ENCODE peak calls at places on chromosomes 11 and 22, in nine cellular contexts. S, F, Q, X, Z, K, L, W and J are unnamed samples.

GRCh38 chr22:42347281-42347824 is 76.9 kb upstream of the TCF20 start:
- DNase-seq in S (no peak), F (no peak), Q (no peak), X (no peak), Z (no peak), K (no peak), L (no peak), W (no peak), J (no peak)

GRCh38 chr11:125315088-125315740 is 150.7 kb downstream of the PKNOX2 start:
- DNase-seq in S (peak), F (no peak), Q (no peak), X (no peak), Z (no peak), K (peak), L (no peak), W (no peak), J (no peak)

GRCh38 chr22:33837806-33838205 is 82.5 kb downstream of the LARGE1 start:
- DNase-seq in S (no peak), F (no peak), Q (no peak), X (no peak), Z (no peak), K (no peak), L (no peak), W (no peak), J (no peak)

GRCh38 chr11:129723146-129723963 is 92.3 kb upstream of the TMEM45B start:
- DNase-seq in S (no peak), F (no peak), Q (no peak), X (no peak), Z (no peak), K (peak), L (no peak), W (no peak), J (no peak)

GRCh38 chr11:78694152-78694551 is 119.5 kb upstream of the NARS2 start:
- DNase-seq in S (no peak), F (no peak), Q (no peak), X (no peak), Z (no peak), K (no peak), L (no peak), W (no peak), J (no peak)

GRCh38 chr11:71499125-71499524 is 27.9 kb upstream of the KRTAP5-7 start:
- DNase-seq in S (no peak), F (no peak), Q (no peak), X (no peak), Z (no peak), K (no peak), L (no peak), W (no peak), J (no peak)

GRCh38 chr11:122981388-122982264 is at the start of gene BSX:
- DNase-seq in S (peak), F (no peak), Q (peak), X (peak), Z (no peak), K (peak), L (peak), W (peak), J (no peak)

GRCh38 chr11:2390871-2391662 is 9.5 kb upstream of the TSSC4 start:
- DNase-seq in S (no peak), F (no peak), Q (no peak), X (no peak), Z (peak), K (peak), L (no peak), W (peak), J (peak)

GRCh38 chr11:34507156-34507555 is 6.4 kb downstream of the ELF5 start:
- DNase-seq in S (no peak), F (no peak), Q (no peak), X (no peak), Z (no peak), K (no peak), L (no peak), W (no peak), J (no peak)

GRCh38 chr11:66247801-66248200 is 20.6 kb upstream of the RAB1B start:
- DNase-seq in S (no peak), F (no peak), Q (no peak), X (no peak), Z (no peak), K (no peak), L (no peak), W (no peak), J (no peak)

GRCh38 chr11:62560566-62561103 is 13.1 kb downstream of the EEF1G start:
- DNase-seq in S (peak), F (peak), Q (peak), X (peak), Z (peak), K (peak), L (peak), W (peak), J (no peak)
- H3K27ac ChIP-seq in S (peak), F (peak), Q (peak), X (peak), Z (peak), K (peak), L (peak), W (peak), J (no peak)

GRCh38 chr11:20048707-20049106 is 111.6 kb downstream of the DBX1 start:
- DNase-seq in S (no peak), F (no peak), Q (no peak), X (no peak), Z (no peak), K (no peak), L (no peak), W (no peak), J (no peak)

GRCh38 chr11:20050048-20050447 is 110.2 kb downstream of the DBX1 start:
- DNase-seq in S (no peak), F (no peak), Q (no peak), X (no peak), Z (no peak), K (no peak), L (no peak), W (peak), J (no peak)

GRCh38 chr11:20047755-20048154 is 112.5 kb downstream of the DBX1 start:
- DNase-seq in S (no peak), F (no peak), Q (no peak), X (no peak), Z (no peak), K (no peak), L (no peak), W (no peak), J (no peak)

GRCh38 chr11:20048246-20048645 is 112.0 kb downstream of the DBX1 start:
- DNase-seq in S (no peak), F (no peak), Q (no peak), X (no peak), Z (no peak), K (no peak), L (no peak), W (no peak), J (no peak)

GRCh38 chr11:20049231-20049630 is 111.0 kb downstream of the DBX1 start:
- DNase-seq in S (peak), F (no peak), Q (no peak), X (no peak), Z (no peak), K (no peak), L (no peak), W (no peak), J (no peak)
- H3K27ac ChIP-seq in S (peak), F (peak), Q (no peak), X (no peak), Z (no peak), K (no peak), L (no peak), W (no peak), J (no peak)

DNA sequence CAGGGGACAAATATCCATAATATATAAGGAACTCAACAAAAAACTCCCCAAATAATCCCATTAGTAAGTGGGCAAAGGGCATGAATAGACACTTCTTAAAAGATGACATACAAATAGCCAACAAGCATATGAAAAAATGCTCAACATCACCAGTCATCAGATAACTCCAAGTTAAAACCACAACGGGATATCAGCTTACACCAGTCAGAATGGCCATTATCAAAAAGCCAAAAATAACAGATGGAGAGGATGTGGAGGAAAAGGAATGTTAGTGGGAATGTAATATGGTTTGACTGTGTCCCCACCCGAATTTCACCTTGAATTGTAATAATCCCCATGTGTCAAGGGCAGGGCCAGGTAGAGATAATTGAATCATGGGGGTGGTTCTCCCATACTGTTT is 350.1 kb downstream of the GUCY1A2 start:
- DNase-seq in S (no peak), F (no peak), Q (no peak), X (no peak), Z (peak), K (no peak), L (no peak), W (no peak), J (no peak)
- H3K27ac ChIP-seq in S (no peak), F (no peak), Q (no peak), X (no peak), Z (no peak), K (no peak), L (no peak), W (no peak), J (no peak)

GRCh38 chr11:69918231-69918937 is 99.2 kb upstream of the FGF3 start:
- DNase-seq in S (peak), F (peak), Q (no peak), X (no peak), Z (no peak), K (peak), L (peak), W (no peak), J (no peak)

GRCh38 chr11:69915501-69916250 is 96.5 kb upstream of the FGF3 start:
- DNase-seq in S (peak), F (peak), Q (no peak), X (no peak), Z (no peak), K (peak), L (peak), W (peak), J (no peak)

GRCh38 chr11:69915151-69915500 is 95.9 kb upstream of the FGF3 start:
- DNase-seq in S (no peak), F (no peak), Q (no peak), X (no peak), Z (no peak), K (no peak), L (no peak), W (no peak), J (no peak)

GRCh38 chr11:69917529-69917928 is 98.3 kb upstream of the FGF3 start:
- DNase-seq in S (no peak), F (no peak), Q (no peak), X (no peak), Z (no peak), K (no peak), L (no peak), W (no peak), J (no peak)

GRCh38 chr11:69916806-69917387 is 97.7 kb upstream of the FGF3 start:
- DNase-seq in S (peak), F (no peak), Q (no peak), X (no peak), Z (no peak), K (no peak), L (no peak), W (no peak), J (no peak)
- H3K27ac ChIP-seq in S (no peak), F (peak), Q (no peak), X (no peak), Z (no peak), K (no peak), L (no peak), W (no peak), J (no peak)